ENCODE peak calls at places on chromosomes 11 and 22, in seven cellular contexts. One of them, this sample, is unnamed.

GRCh38 chr22:45682069-45682468 is 10.4 kb downstream of the ATXN10 start:
- DNase-seq in glutamatergic neuron: no peak
- DNase-seq in NCI-H774: no peak
- DNase-seq in iris pigment epithelial cell: peak
- DNase-seq in MG63: no peak
- DNase-seq in GM23248: no peak
- DNase-seq in ELF-1: no peak
- DNase-seq in this sample: no peak

GRCh38 chr11:74933765-74934164 is 15.1 kb downstream of the XRRA1 start:
- DNase-seq in glutamatergic neuron: no peak
- DNase-seq in NCI-H774: no peak
- DNase-seq in iris pigment epithelial cell: no peak
- DNase-seq in MG63: no peak
- DNase-seq in GM23248: no peak
- DNase-seq in ELF-1: no peak
- DNase-seq in this sample: no peak

GRCh38 chr11:43376594-43376993 is 17.9 kb downstream of the TTC17 start:
- DNase-seq in glutamatergic neuron: no peak
- DNase-seq in NCI-H774: no peak
- DNase-seq in iris pigment epithelial cell: peak
- DNase-seq in MG63: peak
- DNase-seq in GM23248: peak
- DNase-seq in ELF-1: no peak
- DNase-seq in this sample: no peak

GRCh38 chr22:23833911-23834317 is 4.9 kb downstream of the DERL3 start:
- DNase-seq in glutamatergic neuron: no peak
- DNase-seq in NCI-H774: no peak
- DNase-seq in iris pigment epithelial cell: no peak
- DNase-seq in MG63: no peak
- DNase-seq in GM23248: no peak
- DNase-seq in ELF-1: no peak
- DNase-seq in this sample: no peak

GRCh38 chr11:3920148-3920852 is 64.8 kb downstream of the STIM1 start:
- DNase-seq in glutamatergic neuron: no peak
- DNase-seq in NCI-H774: no peak
- DNase-seq in iris pigment epithelial cell: peak
- DNase-seq in MG63: peak
- DNase-seq in GM23248: peak
- DNase-seq in ELF-1: no peak
- DNase-seq in this sample: peak

GRCh38 chr11:134069426-134069921 is 602 bp downstream of the JAM3 start:
- DNase-seq in glutamatergic neuron: peak
- DNase-seq in NCI-H774: no peak
- DNase-seq in iris pigment epithelial cell: peak
- DNase-seq in MG63: no peak
- DNase-seq in GM23248: peak
- DNase-seq in ELF-1: peak
- DNase-seq in this sample: no peak

GRCh38 chr11:47470671-47471070 is 21.7 kb upstream of the RAPSN start:
- DNase-seq in glutamatergic neuron: no peak
- DNase-seq in NCI-H774: no peak
- DNase-seq in iris pigment epithelial cell: no peak
- DNase-seq in MG63: no peak
- DNase-seq in GM23248: no peak
- DNase-seq in ELF-1: no peak
- DNase-seq in this sample: no peak

GRCh38 chr11:14054708-14055107 is 92.2 kb downstream of the SPON1 start:
- DNase-seq in glutamatergic neuron: no peak
- DNase-seq in NCI-H774: no peak
- DNase-seq in iris pigment epithelial cell: no peak
- DNase-seq in MG63: no peak
- DNase-seq in GM23248: peak
- DNase-seq in ELF-1: no peak
- DNase-seq in this sample: no peak

This sample was measured in NCI-H2227 treated with DMSO at 0.1 percent for 48 hours.